ENCODE peak calls at places on chromosomes 11 and 22, in eight cellular contexts. One of them, this sample, is unnamed.

GRCh38 chr22:46575915-46576555 is 38.6 kb upstream of the CELSR1 start:
- DNase-seq in suprapubic skin: no peak
- DNase-seq in esophagus squamous epithelium: no peak
- DNase-seq in adrenal gland: peak; percentile 20
- DNase-seq in GM12892: no peak
- DNase-seq in HCT116: no peak
- DNase-seq in IMR-90: no peak
- DNase-seq in GM12891: no peak
- DNase-seq in this sample: peak; percentile 63

GRCh38 chr22:36383110-36383581 is 4.6 kb downstream of the MYH9 start:
- DNase-seq in suprapubic skin: no peak
- DNase-seq in HCT116: no peak
- DNase-seq in GM12892: peak; percentile 57
- DNase-seq in esophagus squamous epithelium: no peak
- DNase-seq in IMR-90: peak; percentile 94
- DNase-seq in GM12891: peak; percentile 55
- DNase-seq in adrenal gland: no peak
- DNase-seq in this sample: peak; percentile 85

GRCh38 chr22:37358386-37358785 is 68.9 kb downstream of the ELFN2 start:
- DNase-seq in suprapubic skin: no peak
- DNase-seq in IMR-90: no peak
- DNase-seq in adrenal gland: no peak
- DNase-seq in GM12891: no peak
- DNase-seq in GM12892: no peak
- DNase-seq in HCT116: no peak
- DNase-seq in esophagus squamous epithelium: no peak
- DNase-seq in this sample: no peak

GRCh38 chr22:32348031-32348611 is 9.5 kb upstream of the RFPL3 start:
- DNase-seq in GM12892: no peak
- DNase-seq in adrenal gland: no peak
- DNase-seq in IMR-90: no peak
- DNase-seq in HCT116: no peak
- DNase-seq in suprapubic skin: no peak
- DNase-seq in esophagus squamous epithelium: no peak
- DNase-seq in GM12891: no peak
- DNase-seq in this sample: no peak

GRCh38 chr11:81705283-81705682 is 1028.4 kb downstream of the FAM181B start:
- DNase-seq in adrenal gland: no peak
- DNase-seq in GM12892: no peak
- DNase-seq in esophagus squamous epithelium: no peak
- DNase-seq in GM12891: no peak
- DNase-seq in suprapubic skin: no peak
- DNase-seq in HCT116: no peak
- DNase-seq in IMR-90: no peak
- DNase-seq in this sample: no peak

GRCh38 chr11:70471254-70471653 is 72.9 kb downstream of the CTTN start:
- DNase-seq in HCT116: peak; percentile 23
- DNase-seq in IMR-90: no peak
- DNase-seq in GM12892: peak; percentile 55
- DNase-seq in adrenal gland: no peak
- DNase-seq in GM12891: peak; percentile 71
- DNase-seq in esophagus squamous epithelium: no peak
- DNase-seq in suprapubic skin: no peak
- DNase-seq in this sample: peak; percentile 47

GRCh38 chr11:15158351-15159015 is 43.8 kb downstream of the INSC start:
- DNase-seq in esophagus squamous epithelium: no peak
- DNase-seq in adrenal gland: no peak
- DNase-seq in suprapubic skin: no peak
- DNase-seq in IMR-90: peak; percentile 88
- DNase-seq in GM12891: no peak
- DNase-seq in GM12892: no peak
- DNase-seq in HCT116: no peak
- DNase-seq in this sample: no peak

GRCh38 chr22:35930933-35931332 is 97.7 kb downstream of the RBFOX2 start:
- DNase-seq in GM12892: no peak
- DNase-seq in IMR-90: peak; percentile 80
- DNase-seq in adrenal gland: no peak
- DNase-seq in GM12891: peak; percentile 6
- DNase-seq in suprapubic skin: no peak
- DNase-seq in HCT116: peak; percentile 44
- DNase-seq in esophagus squamous epithelium: no peak
- DNase-seq in this sample: no peak

GRCh38 chr11:126604461-126604860 is 249.0 kb downstream of the ST3GAL4 start:
- DNase-seq in esophagus squamous epithelium: no peak
- DNase-seq in suprapubic skin: no peak
- DNase-seq in GM12891: no peak
- DNase-seq in adrenal gland: no peak
- DNase-seq in GM12892: no peak
- DNase-seq in HCT116: no peak
- DNase-seq in IMR-90: no peak
- DNase-seq in this sample: no peak

GRCh38 chr11:86292912-86293606 is 9.0 kb upstream of the HIKESHI start:
- DNase-seq in GM12891: no peak
- DNase-seq in esophagus squamous epithelium: no peak
- DNase-seq in suprapubic skin: no peak
- DNase-seq in GM12892: no peak
- DNase-seq in HCT116: no peak
- DNase-seq in IMR-90: no peak
- DNase-seq in adrenal gland: no peak
- DNase-seq in this sample: no peak

GRCh38 chr11:72012897-72013721 is 14.4 kb downstream of the IL18BP start:
- DNase-seq in esophagus squamous epithelium: no peak
- DNase-seq in HCT116: no peak
- DNase-seq in suprapubic skin: peak; percentile 89
- DNase-seq in adrenal gland: peak; percentile 83
- DNase-seq in IMR-90: peak; percentile 17
- DNase-seq in GM12892: no peak
- DNase-seq in GM12891: no peak
- DNase-seq in this sample: no peak

GRCh38 chr11:119673389-119674336 is 55.3 kb downstream of the NECTIN1 start:
- DNase-seq in adrenal gland: peak; percentile 64
- DNase-seq in GM12891: peak; percentile 66
- DNase-seq in IMR-90: no peak
- DNase-seq in GM12892: peak; percentile 69
- DNase-seq in esophagus squamous epithelium: no peak
- DNase-seq in suprapubic skin: no peak
- DNase-seq in HCT116: no peak
- DNase-seq in this sample: peak; percentile 84

GRCh38 chr11:125516266-125516665 is 20.2 kb upstream of the FEZ1 start:
- DNase-seq in adrenal gland: no peak
- DNase-seq in HCT116: no peak
- DNase-seq in suprapubic skin: no peak
- DNase-seq in esophagus squamous epithelium: no peak
- DNase-seq in IMR-90: no peak
- DNase-seq in GM12891: no peak
- DNase-seq in GM12892: no peak
- DNase-seq in this sample: no peak

GRCh38 chr11:125514336-125515101 is 18.5 kb upstream of the FEZ1 start:
- DNase-seq in adrenal gland: no peak
- DNase-seq in GM12892: no peak
- DNase-seq in GM12891: no peak
- DNase-seq in suprapubic skin: no peak
- DNase-seq in HCT116: no peak
- DNase-seq in esophagus squamous epithelium: no peak
- DNase-seq in IMR-90: peak; percentile 46
- DNase-seq in this sample: no peak

GRCh38 chr11:125515102-125515439 is 19.0 kb upstream of the FEZ1 start:
- DNase-seq in esophagus squamous epithelium: no peak
- DNase-seq in GM12891: no peak
- DNase-seq in adrenal gland: no peak
- DNase-seq in HCT116: no peak
- DNase-seq in suprapubic skin: no peak
- DNase-seq in IMR-90: no peak
- DNase-seq in GM12892: no peak
- DNase-seq in this sample: no peak

GRCh38 chr11:125519865-125520834 is 24.1 kb upstream of the FEZ1 start:
- DNase-seq in IMR-90: no peak
- DNase-seq in GM12892: no peak
- DNase-seq in suprapubic skin: no peak
- DNase-seq in HCT116: no peak
- DNase-seq in adrenal gland: no peak
- DNase-seq in esophagus squamous epithelium: no peak
- DNase-seq in GM12891: no peak
- DNase-seq in this sample: no peak

DNA sequence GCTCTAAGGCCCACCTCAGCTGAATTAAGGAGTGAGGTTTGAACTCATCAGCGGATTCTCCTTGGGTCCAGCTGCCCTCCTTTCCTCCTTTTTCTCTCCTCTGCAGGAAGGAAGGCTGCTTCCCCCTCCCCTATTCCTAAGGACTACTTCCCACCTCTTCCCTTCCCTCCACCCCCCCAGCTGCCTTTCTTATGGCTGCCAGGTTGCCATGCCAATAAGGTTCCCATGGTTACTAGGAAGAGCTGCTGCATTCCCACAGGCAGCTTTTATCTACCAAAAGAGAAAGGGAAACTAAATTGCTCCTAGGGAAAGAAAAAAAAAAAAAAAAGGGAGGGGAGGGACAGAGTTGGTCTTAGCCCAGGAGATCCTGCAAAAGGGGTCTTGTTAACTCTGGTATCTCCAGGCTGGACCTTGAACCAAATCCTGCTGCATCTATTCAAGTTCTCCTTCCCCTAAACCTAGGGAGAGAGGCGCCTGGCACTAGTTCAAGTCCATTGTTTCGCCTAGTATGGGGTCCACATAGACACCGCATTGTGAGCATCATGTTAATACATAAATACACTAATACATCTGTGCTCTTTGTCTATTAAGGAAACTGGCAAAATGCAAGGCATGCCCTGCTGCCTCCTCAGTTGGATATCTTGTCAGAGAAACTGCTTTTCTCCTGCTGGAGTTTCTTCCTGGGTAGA is 21.2 kb upstream of the FEZ1 start:
- DNase-seq in GM12892: no peak
- DNase-seq in GM12891: no peak
- DNase-seq in HCT116: no peak
- DNase-seq in IMR-90: peak; percentile 86
- DNase-seq in adrenal gland: no peak
- DNase-seq in esophagus squamous epithelium: no peak
- DNase-seq in suprapubic skin: no peak
- DNase-seq in this sample: no peak
- TF ChIP-seq POLR2A in GM12892: no peak
- TF ChIP-seq POLR2A in GM12891: no peak
- TF ChIP-seq POLR2A in HCT116: no peak
- TF ChIP-seq POLR2A in IMR-90: no peak
- TF ChIP-seq POLR2A in adrenal gland: no peak
- TF ChIP-seq POLR2A in esophagus squamous epithelium: no peak
- TF ChIP-seq POLR2A in suprapubic skin: no peak
- TF ChIP-seq POLR2A in this sample: no peak

DNA sequence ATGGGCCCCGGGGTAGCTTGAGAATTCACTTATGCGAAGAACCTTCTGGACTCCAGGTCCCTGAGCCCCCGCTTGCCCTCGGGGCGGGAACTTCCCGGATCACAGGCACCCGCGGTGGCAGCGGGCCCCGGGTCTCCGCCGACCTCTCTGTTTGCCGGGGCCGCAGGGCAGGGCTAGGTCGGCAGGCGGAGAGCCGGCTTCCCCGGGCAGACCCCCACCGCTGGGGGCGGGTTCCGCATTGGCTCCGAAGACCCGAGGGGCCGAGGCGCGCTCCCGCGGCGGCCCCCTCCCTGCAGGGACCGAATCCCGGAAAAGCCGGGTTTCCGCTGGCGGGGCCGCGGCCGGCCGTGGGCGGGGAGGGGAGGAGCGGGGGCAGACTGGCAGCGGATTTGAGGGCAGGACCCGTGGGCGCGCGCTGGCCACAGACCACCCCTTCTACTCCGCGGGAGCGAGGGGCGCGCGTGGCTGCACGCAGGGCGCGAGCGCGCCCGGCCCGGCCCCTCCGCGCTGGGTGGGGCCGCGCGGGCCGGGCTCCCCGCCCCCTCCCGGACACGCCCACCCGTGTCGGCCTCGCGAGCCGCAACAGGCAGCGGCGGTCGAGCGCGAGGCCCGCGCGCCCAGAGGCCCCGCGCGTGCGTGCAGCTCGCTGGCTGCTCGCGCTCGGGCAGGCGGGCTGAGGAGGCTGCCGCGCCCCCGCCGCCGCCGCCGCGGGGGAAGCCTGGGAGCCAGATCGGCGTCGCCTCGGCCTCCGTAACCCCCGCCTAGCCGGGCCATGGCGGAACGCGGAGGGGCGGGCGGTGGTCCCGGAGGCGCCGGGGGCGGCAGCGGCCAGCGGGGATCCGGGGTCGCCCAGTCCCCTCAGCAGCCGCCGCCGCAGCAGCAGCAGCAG is at the start of gene PACS1:
- DNase-seq in esophagus squamous epithelium: no peak
- DNase-seq in adrenal gland: peak; percentile 72
- DNase-seq in suprapubic skin: peak; percentile 86
- DNase-seq in HCT116: no peak
- DNase-seq in GM12892: peak; percentile 78
- DNase-seq in GM12891: peak; percentile 76
- DNase-seq in IMR-90: peak; percentile 73
- DNase-seq in this sample: peak; percentile 97
- TF ChIP-seq POLR2A in esophagus squamous epithelium: peak; percentile 37
- TF ChIP-seq POLR2A in adrenal gland: peak; percentile 70
- TF ChIP-seq POLR2A in suprapubic skin: peak; percentile 3
- TF ChIP-seq POLR2A in HCT116: no peak
- TF ChIP-seq POLR2A in GM12892: peak; percentile 34
- TF ChIP-seq POLR2A in GM12891: peak; percentile 39
- TF ChIP-seq POLR2A in IMR-90: peak; percentile 36
- TF ChIP-seq POLR2A in this sample: peak; percentile 13

DNA sequence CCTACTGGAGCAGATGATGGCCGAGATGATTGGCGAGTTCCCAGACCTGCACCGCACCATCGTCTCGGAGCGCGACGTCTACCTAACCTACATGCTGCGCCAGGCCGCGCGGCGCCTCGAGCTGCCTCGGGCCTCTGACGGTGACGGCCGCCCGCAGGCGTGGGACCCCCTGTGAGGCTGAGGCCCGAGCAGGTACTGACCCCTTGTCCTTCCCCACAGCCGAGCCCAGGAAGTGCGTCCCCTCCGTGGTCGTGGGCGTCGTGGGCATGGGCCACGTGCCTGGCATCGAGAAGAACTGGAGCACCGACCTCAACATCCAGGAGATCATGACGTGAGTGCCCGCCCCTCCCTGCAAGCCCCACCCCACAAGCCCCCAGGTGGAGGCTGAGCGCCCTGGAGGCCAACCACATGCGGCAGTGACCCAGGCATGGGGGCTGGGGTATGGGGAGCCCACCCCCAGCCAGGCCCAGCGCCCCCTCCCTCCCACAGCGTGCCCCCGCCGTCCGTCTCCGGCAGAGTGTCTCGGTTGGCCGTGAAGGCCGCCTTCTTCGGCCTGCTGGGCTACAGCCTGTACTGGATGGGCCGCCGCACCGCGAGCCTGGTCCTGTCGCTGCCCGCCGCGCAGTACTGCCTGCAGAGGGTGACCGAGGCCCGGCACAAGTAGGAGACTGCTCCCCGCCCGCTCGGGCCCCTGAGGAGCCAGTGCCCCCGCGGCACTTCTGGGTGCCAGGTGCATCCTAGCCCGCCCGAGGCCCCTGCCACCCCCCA is 2.8 kb upstream of the SELENOO start:
- DNase-seq in HCT116: no peak
- DNase-seq in IMR-90: no peak
- DNase-seq in suprapubic skin: no peak
- DNase-seq in GM12892: no peak
- DNase-seq in esophagus squamous epithelium: no peak
- DNase-seq in GM12891: no peak
- DNase-seq in adrenal gland: no peak
- DNase-seq in this sample: peak; percentile 82
- TF ChIP-seq POLR2A in HCT116: no peak
- TF ChIP-seq POLR2A in IMR-90: no peak
- TF ChIP-seq POLR2A in suprapubic skin: no peak
- TF ChIP-seq POLR2A in GM12892: peak; percentile 7
- TF ChIP-seq POLR2A in esophagus squamous epithelium: no peak
- TF ChIP-seq POLR2A in GM12891: no peak
- TF ChIP-seq POLR2A in adrenal gland: no peak
- TF ChIP-seq POLR2A in this sample: no peak

GRCh38 chr11:12224537-12224893 is 114.1 kb downstream of the MICAL2 start:
- DNase-seq in suprapubic skin: peak; percentile 90
- DNase-seq in esophagus squamous epithelium: peak; percentile 48
- DNase-seq in GM12891: peak; percentile 56
- DNase-seq in IMR-90: peak; percentile 94
- DNase-seq in HCT116: no peak
- DNase-seq in adrenal gland: peak; percentile 48
- DNase-seq in GM12892: peak; percentile 41
- DNase-seq in this sample: peak; percentile 96
- TF ChIP-seq POLR2A in suprapubic skin: no peak
- TF ChIP-seq POLR2A in esophagus squamous epithelium: peak; percentile 38
- TF ChIP-seq POLR2A in GM12891: no peak
- TF ChIP-seq POLR2A in IMR-90: no peak
- TF ChIP-seq POLR2A in HCT116: no peak
- TF ChIP-seq POLR2A in adrenal gland: no peak
- TF ChIP-seq POLR2A in GM12892: no peak
- TF ChIP-seq POLR2A in this sample: no peak

This sample was measured in spleen.